ENCODE peak calls at places on chromosome 11, in five cellular contexts. X is GM23248, V is PC-3, A is astrocyte, S is OCI-LY7. K is an unnamed sample.

GRCh38 chr11:70738661-70739060 is 340.3 kb downstream of the CTTN start:
- DNase-seq in A (no peak), S (no peak), X (no peak), V (no peak), K (no peak)

GRCh38 chr11:62242021-62242420 is at the start of gene SCGB1D2:
- DNase-seq in X (no peak), V (peak), A (no peak), S (no peak), K (peak)

GRCh38 chr11:14132312-14132711 is 169.8 kb downstream of the SPON1 start:
- DNase-seq in X (no peak), V (no peak), S (no peak), A (no peak), K (no peak)

GRCh38 chr11:107988397-107989158 is 20.1 kb upstream of the CUL5 start:
- DNase-seq in X (no peak), A (no peak), V (peak), S (no peak), K (no peak)

GRCh38 chr11:44600739-44601416 is 35.4 kb downstream of the CD82 start:
- DNase-seq in A (no peak), X (no peak), S (peak), V (no peak), K (no peak)

GRCh38 chr11:45332486-45332934 is 46.4 kb upstream of the SYT13 start:
- DNase-seq in V (no peak), X (peak), S (peak), A (peak), K (peak)

GRCh38 chr11:65786786-65787636 is at the start of gene OVOL1:
- DNase-seq in A (no peak), X (no peak), V (peak), S (no peak), K (peak)

GRCh38 chr11:48123249-48123875 is 93.2 kb upstream of the OR4B1 start:
- DNase-seq in A (no peak), S (no peak), X (no peak), V (no peak), K (no peak)

GRCh38 chr11:2575611-2576051 is 124.2 kb downstream of the KCNQ1OT1 start:
- DNase-seq in A (no peak), X (no peak), S (no peak), V (no peak), K (no peak)

GRCh38 chr11:73661035-73661628 is 14.8 kb downstream of the PLEKHB1 start:
- DNase-seq in S (peak), A (peak), X (peak), V (peak), K (peak)

DNA sequence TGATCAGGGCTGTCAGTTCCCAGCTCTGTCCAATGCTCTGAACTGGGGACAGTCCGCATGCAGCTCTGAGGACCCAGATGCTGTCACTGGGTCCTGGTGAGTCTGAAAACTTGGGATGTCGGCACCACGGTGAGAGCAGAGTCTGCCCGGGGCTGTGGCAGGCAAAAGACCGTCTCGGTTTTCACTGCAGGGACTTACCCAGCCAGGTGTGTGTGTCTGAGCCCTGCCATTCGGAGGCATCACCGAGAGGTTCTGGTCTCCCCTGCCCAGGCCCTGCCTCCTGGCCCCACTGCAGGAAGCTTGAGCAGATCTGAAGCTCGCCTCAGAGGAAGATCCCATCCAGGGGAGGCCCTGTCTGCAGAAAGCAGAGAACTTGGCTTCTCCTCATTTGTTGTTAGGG is 5.2 kb downstream of the TP53AIP1 start:
- DNase-seq in V (no peak), A (no peak), S (no peak), X (no peak), K (no peak)
- H2AFZ ChIP-seq in V (no peak), A (peak), S (no peak), X (no peak), K (peak)

DNA sequence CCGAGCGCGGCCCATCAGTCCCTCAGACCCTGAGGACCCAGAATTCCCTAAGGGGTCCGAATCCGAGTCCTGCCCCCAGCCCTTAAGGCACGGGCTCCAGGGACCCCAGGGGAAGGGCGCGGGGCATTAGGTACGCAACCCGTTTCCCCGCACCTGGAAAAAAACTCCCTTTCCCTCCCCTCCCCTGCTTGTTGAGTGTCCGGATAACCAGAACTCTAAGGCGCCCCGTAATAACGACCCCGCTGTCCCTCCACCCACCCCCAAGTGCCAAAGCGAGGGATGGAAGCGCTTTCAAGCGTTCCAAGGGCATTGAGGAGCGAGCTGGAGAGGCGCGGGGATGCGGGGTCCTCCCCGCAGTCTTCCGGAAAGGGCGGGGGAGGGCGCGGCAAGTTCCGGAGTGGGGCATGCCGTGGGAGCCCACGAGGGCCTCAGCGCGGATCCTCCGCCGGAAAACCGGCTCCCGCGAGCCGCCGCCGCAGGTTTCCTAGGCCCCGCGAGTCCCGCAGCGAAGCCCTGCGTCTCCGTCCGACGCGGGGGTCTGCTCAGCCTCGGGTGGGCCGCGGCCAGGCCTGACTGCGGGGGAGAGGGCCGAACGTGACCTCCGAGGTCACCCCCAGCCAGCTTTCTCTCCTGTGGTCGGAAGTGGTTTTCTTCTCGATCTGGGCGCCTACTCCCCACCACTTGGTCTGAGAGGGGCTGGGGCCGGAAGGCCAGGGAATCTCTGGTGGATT is 3.9 kb upstream of the CCND1 start:
- DNase-seq in S (no peak), A (no peak), X (peak), V (no peak), K (no peak)
- H2AFZ ChIP-seq in S (no peak), A (peak), X (peak), V (peak), K (no peak)

DNA sequence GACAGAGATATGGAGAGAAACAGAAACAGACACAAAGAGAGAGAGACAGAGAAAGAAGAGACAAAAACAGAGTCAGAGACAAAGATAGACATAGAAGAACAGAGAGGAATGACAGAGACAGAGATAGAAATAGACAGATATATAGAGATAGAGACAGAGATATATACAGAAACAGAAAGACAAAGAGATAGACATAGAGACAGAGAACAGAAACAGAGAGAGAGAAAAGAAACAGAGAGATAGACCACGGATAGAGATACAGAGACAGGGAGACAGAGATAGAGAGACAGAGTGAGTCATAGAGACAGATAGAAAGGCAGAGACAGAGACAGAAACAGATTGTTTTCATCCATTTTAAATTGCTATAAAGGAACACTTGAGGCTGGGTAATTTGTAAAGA is 12.3 kb upstream of the MPEG1 start:
- DNase-seq in S (no peak), V (no peak), X (no peak), A (no peak), K (no peak)
- H2AFZ ChIP-seq in S (no peak), V (peak), X (peak), A (no peak), K (no peak)

DNA sequence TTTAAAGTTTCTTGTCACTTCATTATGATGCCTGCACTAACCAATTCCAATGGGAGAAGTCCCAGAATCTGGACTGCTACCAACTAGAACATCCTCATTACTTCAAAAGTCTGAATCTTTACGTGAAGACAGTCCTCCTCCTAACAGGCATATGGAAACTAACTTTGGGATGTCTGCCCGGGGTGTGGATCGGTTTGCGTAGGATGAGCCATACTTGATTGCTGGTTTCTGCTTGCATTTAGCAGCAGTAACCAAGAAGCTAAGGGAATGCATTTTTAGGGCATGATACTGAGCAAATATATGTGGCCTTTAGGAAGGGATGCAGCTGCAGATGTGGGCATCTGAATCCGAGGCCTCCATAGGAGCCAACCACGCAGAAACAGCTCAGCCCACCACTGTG is 177.0 kb downstream of the LRRC4C start:
- DNase-seq in S (no peak), A (peak), X (no peak), V (peak), K (peak)
- H2AFZ ChIP-seq in S (no peak), A (no peak), X (no peak), V (peak), K (peak)

DNA sequence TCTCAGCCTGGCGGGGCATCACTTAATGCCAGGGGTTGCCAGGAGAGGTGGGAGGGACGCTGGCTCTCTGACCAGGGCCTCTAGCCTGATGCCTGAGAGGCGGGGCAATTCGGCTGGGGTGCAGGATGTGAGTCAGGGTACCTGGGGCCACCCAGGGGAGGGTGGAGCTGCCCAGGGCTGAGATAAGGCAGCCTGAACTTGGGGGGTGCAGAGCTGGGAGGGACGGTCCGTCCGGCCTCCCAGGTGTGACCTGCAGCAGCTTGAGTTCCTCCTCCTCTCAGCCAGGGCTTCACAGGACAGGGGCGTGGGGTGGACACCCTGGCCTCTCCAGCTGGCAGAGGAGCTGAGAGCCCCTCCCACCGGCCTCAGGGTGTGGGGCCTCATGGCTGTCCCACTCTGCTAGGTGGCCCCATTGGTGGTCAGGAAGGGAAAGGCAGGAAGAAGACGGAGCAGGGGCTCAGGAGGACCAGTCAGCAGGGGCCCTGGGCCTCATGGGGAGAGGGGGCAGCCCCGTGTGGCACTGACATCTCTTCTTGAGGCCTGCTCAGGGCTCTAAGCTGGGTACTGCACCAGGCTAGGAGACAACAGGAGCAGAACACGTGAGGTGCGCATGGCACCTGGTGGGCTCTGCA is 942 bp upstream of the RPS6KA4 start:
- DNase-seq in S (no peak), A (no peak), V (peak), X (peak), K (no peak)
- H2AFZ ChIP-seq in S (no peak), A (peak), V (peak), X (peak), K (peak)

DNA sequence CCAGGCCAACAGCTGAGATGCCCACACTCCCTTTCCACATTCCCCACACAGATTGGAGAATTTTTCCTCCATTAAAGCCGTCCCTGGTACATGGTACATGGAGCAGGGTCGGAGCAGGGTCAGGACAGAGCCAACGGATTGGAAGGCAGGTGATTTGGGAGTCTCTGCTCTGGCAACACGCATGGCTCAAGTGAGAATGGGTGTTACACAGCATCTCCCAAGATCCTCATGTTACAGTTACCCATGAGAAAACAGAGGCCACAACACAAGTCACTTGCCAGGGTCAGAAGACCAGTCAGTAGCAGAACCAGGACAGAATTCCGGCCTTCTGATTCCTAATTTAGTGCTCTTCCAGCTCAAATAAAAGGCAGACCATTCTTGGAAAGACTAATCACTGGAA is 7.7 kb upstream of the F2 start:
- DNase-seq in A (peak), S (no peak), V (no peak), X (peak), K (no peak)
- H2AFZ ChIP-seq in A (peak), S (no peak), V (no peak), X (peak), K (no peak)

DNA sequence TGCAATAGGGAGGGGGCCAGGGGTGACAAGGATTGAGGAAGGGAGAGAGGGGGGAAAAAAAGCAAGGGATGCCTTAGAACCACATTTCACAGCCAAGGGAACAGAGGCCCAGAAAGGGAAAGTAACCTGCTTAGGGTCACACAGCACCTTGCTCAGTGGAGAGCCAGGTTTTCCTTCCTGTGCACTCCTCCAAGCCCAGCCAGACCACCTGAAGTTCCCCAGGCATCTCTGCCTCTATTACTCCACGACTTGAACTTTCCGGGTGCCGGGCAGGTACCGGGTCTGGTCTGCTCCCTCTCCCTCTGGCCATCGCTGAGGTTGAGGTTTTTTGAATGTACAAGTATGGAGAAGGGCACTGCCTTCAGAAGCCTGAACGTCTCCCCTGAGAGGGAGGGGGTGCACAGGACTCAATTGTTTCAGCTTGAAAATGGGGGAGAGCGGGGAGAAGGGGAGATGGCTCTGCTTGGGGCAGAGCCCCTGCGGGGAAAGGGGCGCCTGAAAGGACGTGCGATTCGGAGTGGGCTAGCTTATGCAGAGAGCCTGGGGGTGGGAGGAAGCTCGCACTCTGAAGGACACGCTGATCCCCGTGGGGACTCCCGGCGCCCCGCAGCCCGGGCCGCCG is 516 bp upstream of the SERPINH1 start:
- DNase-seq in A (no peak), S (no peak), V (no peak), X (peak), K (no peak)
- H2AFZ ChIP-seq in A (peak), S (no peak), V (peak), X (peak), K (peak)

GRCh38 chr11:19076744-19077589 is 16.4 kb upstream of the MRGPRX2 start:
- DNase-seq in A (no peak), X (peak), S (peak), V (peak), K (peak)
- H2AFZ ChIP-seq in A (no peak), X (no peak), S (no peak), V (peak), K (peak)